ENCODE peak calls at places on chromosomes 12 and 14, in eight cellular contexts. C, Z, N, P, B, K, F and U are unnamed samples.

GRCh38 chr14:31950760-31951637 is 126.1 kb upstream of the ARHGAP5 start:
- DNase-seq in K (peak), P (peak), C (peak), F (no peak), B (no peak), Z (peak), N (no peak), U (no peak)

GRCh38 chr12:42730286-42730685 is 140.7 kb upstream of the PRICKLE1 start:
- DNase-seq in N (no peak), C (no peak), Z (no peak), P (no peak), K (no peak), F (no peak), B (no peak), U (no peak)

GRCh38 chr14:55097894-55098560 is 31.0 kb upstream of the LGALS3 start:
- DNase-seq in C (no peak), B (no peak), K (peak), N (peak), F (peak), Z (no peak), P (no peak), U (peak)

GRCh38 chr12:92063641-92064040 is 82.0 kb downstream of the BTG1 start:
- DNase-seq in N (no peak), F (no peak), P (no peak), B (no peak), Z (no peak), C (no peak), K (peak), U (no peak)

GRCh38 chr12:114936148-114937099 is 252.4 kb upstream of the TBX3 start:
- DNase-seq in P (no peak), Z (no peak), F (no peak), K (peak), B (no peak), N (no peak), C (no peak), U (no peak)

GRCh38 chr12:71810905-71811304 is 28.7 kb upstream of the TBC1D15 start:
- DNase-seq in N (no peak), B (no peak), P (no peak), K (peak), F (no peak), Z (no peak), C (no peak), U (no peak)

GRCh38 chr14:77268989-77269595 is 1.9 kb downstream of the NGB start:
- DNase-seq in F (no peak), P (no peak), Z (no peak), B (no peak), K (no peak), N (no peak), C (no peak), U (no peak)

GRCh38 chr12:7373226-7373625 is 69.4 kb downstream of the ACSM4 start:
- DNase-seq in Z (no peak), F (no peak), P (no peak), B (no peak), N (no peak), K (peak), C (no peak), U (no peak)

GRCh38 chr12:109336593-109336992 is 11.1 kb upstream of the MYO1H start:
- DNase-seq in N (no peak), P (no peak), Z (no peak), C (no peak), F (no peak), B (no peak), K (no peak), U (no peak)

GRCh38 chr14:24913026-24913425 is 136.9 kb downstream of the STXBP6 start:
- DNase-seq in N (no peak), Z (no peak), K (no peak), B (no peak), F (no peak), P (no peak), C (no peak), U (no peak)

GRCh38 chr12:20214286-20214685 is 154.1 kb upstream of the PDE3A start:
- DNase-seq in B (no peak), F (no peak), Z (no peak), K (no peak), N (no peak), C (no peak), P (no peak), U (no peak)

GRCh38 chr12:69046920-69047319 is 113.9 kb upstream of the CPM start:
- DNase-seq in N (no peak), F (no peak), B (no peak), Z (no peak), P (no peak), K (no peak), C (no peak), U (no peak)

GRCh38 chr12:8692573-8692972 is 5.2 kb upstream of the RIMKLB start:
- DNase-seq in N (no peak), P (no peak), K (peak), C (peak), F (no peak), Z (peak), B (no peak), U (peak)

GRCh38 chr12:57614178-57614947 is 3.1 kb downstream of the ARHGEF25 start:
- DNase-seq in F (peak), C (no peak), K (no peak), Z (peak), P (no peak), B (no peak), N (peak), U (peak)